ENCODE peak calls at places on chromosome 19, in seven cellular contexts. P is adipocyte; H is left ventricle myocardium inferior; N is neural progenitor cell; S is NK-92 treated with Interleukin-12 subunit alpha and Interleukin-12 subunit beta, amount 100 ng/mL, for 24 hours; R is skeletal muscle cell; O is testis. L is an unnamed sample.

GRCh38 chr19:7382694-7383093 is 34.0 kb downstream of the ARHGEF18 start:
- DNase-seq in P (no peak), H (no peak), N (peak), S (no peak), R (no peak), O (no peak), L (no peak)

GRCh38 chr19:2736550-2737190 is 3.1 kb downstream of the SLC39A3 start:
- DNase-seq in P (no peak), H (no peak), N (no peak), S (no peak), R (no peak), O (no peak), L (no peak)

GRCh38 chr19:3358392-3358918 is 7.9 kb upstream of the NFIC start:
- DNase-seq in P (no peak), H (no peak), N (peak), S (no peak), R (no peak), O (no peak), L (no peak)

GRCh38 chr19:41887711-41888382 is 4.9 kb downstream of the ARHGEF1 start:
- DNase-seq in P (no peak), H (no peak), N (no peak), S (peak), R (no peak), O (no peak), L (no peak)

GRCh38 chr19:6274756-6275155 is 5.0 kb downstream of the MLLT1 start:
- DNase-seq in P (no peak), H (no peak), N (no peak), S (no peak), R (no peak), O (no peak), L (peak)

GRCh38 chr19:50050406-50051223 is 24.8 kb downstream of the ZNF473 start:
- DNase-seq in P (peak), H (peak), N (peak), S (no peak), R (peak), O (peak), L (peak)

GRCh38 chr19:15584095-15584494 is 30.9 kb upstream of the CYP4F8 start:
- DNase-seq in P (no peak), H (no peak), N (no peak), S (no peak), R (no peak), O (no peak), L (no peak)

GRCh38 chr19:15260939-15261338 is 28.7 kb upstream of the EPHX3 start:
- DNase-seq in P (peak), H (no peak), N (peak), S (no peak), R (no peak), O (no peak), L (no peak)

GRCh38 chr19:14089662-14090508 is 666 bp downstream of the SAMD1 start:
- DNase-seq in P (peak), H (peak), N (peak), S (no peak), R (no peak), O (no peak), L (peak)

GRCh38 chr19:310141-310651 is 19.0 kb upstream of the PLPP2 start:
- DNase-seq in P (no peak), H (no peak), N (no peak), S (no peak), R (peak), O (no peak), L (no peak)

GRCh38 chr19:17309962-17310461 is 649 bp downstream of the DDA1 start:
- DNase-seq in P (peak), H (no peak), N (no peak), S (no peak), R (no peak), O (no peak), L (no peak)

GRCh38 chr19:45508681-45508930 is 1.3 kb downstream of the VASP start:
- DNase-seq in P (no peak), H (no peak), N (no peak), S (no peak), R (no peak), O (no peak), L (no peak)

GRCh38 chr19:36258028-36258875 is 43.3 kb downstream of the ZNF146 start:
- DNase-seq in P (no peak), H (no peak), N (no peak), S (no peak), R (no peak), O (no peak), L (no peak)

GRCh38 chr19:49355890-49356289 is 6.3 kb downstream of the TEAD2 start:
- DNase-seq in P (no peak), H (peak), N (no peak), S (no peak), R (no peak), O (no peak), L (peak)

GRCh38 chr19:32936065-32936464 is 35.7 kb downstream of the CEP89 start:
- DNase-seq in P (no peak), H (no peak), N (no peak), S (no peak), R (no peak), O (no peak), L (no peak)

GRCh38 chr19:17950310-17951150 is 16.4 kb upstream of the KCNN1 start:
- DNase-seq in P (peak), H (peak), N (peak), S (no peak), R (no peak), O (no peak), L (peak)

GRCh38 chr19:11463391-11463790 is 17.5 kb downstream of the ELAVL3 start:
- DNase-seq in P (no peak), H (no peak), N (no peak), S (no peak), R (no peak), O (no peak), L (no peak)

GRCh38 chr19:35557539-35558399 is 5.7 kb downstream of the ATP4A start:
- DNase-seq in P (peak), H (peak), N (peak), S (no peak), R (no peak), O (peak), L (peak)

GRCh38 chr19:38691938-38692457 is 44.5 kb downstream of the ACTN4 start:
- DNase-seq in P (peak), H (no peak), N (no peak), S (no peak), R (peak), O (no peak), L (peak)

GRCh38 chr19:12871681-12872080 is 9.6 kb downstream of the DNASE2 start:
- DNase-seq in P (no peak), H (no peak), N (no peak), S (no peak), R (no peak), O (no peak), L (no peak)

GRCh38 chr19:23310729-23311211 is 60.6 kb upstream of the ZNF724 start:
- DNase-seq in P (no peak), H (no peak), N (no peak), S (no peak), R (no peak), O (no peak), L (no peak)

GRCh38 chr19:52941941-52942370 is 18.7 kb upstream of the ZNF888 start:
- DNase-seq in P (peak), H (peak), N (peak), S (no peak), R (no peak), O (peak), L (peak)

GRCh38 chr19:7393934-7394508 is 45.3 kb downstream of the ARHGEF18 start:
- DNase-seq in P (no peak), H (no peak), N (no peak), S (no peak), R (no peak), O (no peak), L (no peak)

GRCh38 chr19:1045247-1045603 is 5.3 kb downstream of the ABCA7 start:
- DNase-seq in P (no peak), H (no peak), N (peak), S (peak), R (no peak), O (peak), L (peak)

GRCh38 chr19:55305983-55306562 is 19.1 kb downstream of the TMEM150B start:
- DNase-seq in P (no peak), H (no peak), N (no peak), S (no peak), R (no peak), O (no peak), L (no peak)

GRCh38 chr19:51959791-51960190 is 26.8 kb downstream of the ZNF350 start:
- DNase-seq in P (peak), H (no peak), N (no peak), S (no peak), R (no peak), O (no peak), L (no peak)

GRCh38 chr19:51142119-51142518 is at the start of gene SIGLEC7:
- DNase-seq in P (no peak), H (peak), N (no peak), S (no peak), R (no peak), O (peak), L (peak)

GRCh38 chr19:33606556-33606955 is 15.2 kb upstream of the CHST8 start:
- DNase-seq in P (no peak), H (no peak), N (no peak), S (no peak), R (no peak), O (no peak), L (no peak)

GRCh38 chr19:55590621-55591020 is 8.7 kb downstream of the FIZ1 start:
- DNase-seq in P (peak), H (no peak), N (peak), S (no peak), R (no peak), O (no peak), L (no peak)

GRCh38 chr19:7177926-7178325 is 108.4 kb downstream of the ZNF557 start:
- DNase-seq in P (peak), H (no peak), N (no peak), S (no peak), R (no peak), O (no peak), L (no peak)

GRCh38 chr19:53388904-53389303 is 6.0 kb upstream of the ZNF765 start:
- DNase-seq in P (peak), H (no peak), N (no peak), S (no peak), R (no peak), O (no peak), L (no peak)

GRCh38 chr19:12000152-12000981 is 35.1 kb downstream of the ZNF433 start:
- DNase-seq in P (peak), H (no peak), N (no peak), S (no peak), R (no peak), O (no peak), L (no peak)

GRCh38 chr19:1038995-1039645 is 787 bp upstream of the ABCA7 start:
- DNase-seq in P (peak), H (no peak), N (no peak), S (no peak), R (no peak), O (no peak), L (peak)

GRCh38 chr19:1449467-1450442 is at the start of gene APC2:
- DNase-seq in P (peak), H (no peak), N (peak), S (no peak), R (no peak), O (no peak), L (no peak)

GRCh38 chr19:17765069-17765618 is 13.9 kb downstream of the FCHO1 start:
- DNase-seq in P (no peak), H (peak), N (no peak), S (no peak), R (no peak), O (peak), L (peak)

L was measured in left cardiac atrium.